ENCODE peak calls at places on chromosomes 5 and 9, in four cellular contexts. L is HepG2, D is WTC11, B is GM12878. U is an unnamed sample.

GRCh38 chr5:35622974-35623373 is 5.3 kb downstream of the SPEF2 start:
- DNase-seq in L (no peak), D (no peak), B (no peak), U (no peak)

GRCh38 chr5:32531885-32532520 is 53.4 kb upstream of the SUB1 start:
- DNase-seq in L (peak), D (peak), B (peak), U (no peak)

GRCh38 chr5:8848997-8849585 is 696.8 kb downstream of the SEMA5A start:
- DNase-seq in L (no peak), D (no peak), B (no peak), U (no peak)

GRCh38 chr9:33620738-33621439 is 96.8 kb downstream of the ANKRD18B start:
- DNase-seq in L (no peak), D (no peak), B (no peak), U (no peak)

GRCh38 chr5:83095163-83095972 is 18.0 kb downstream of the XRCC4 start:
- DNase-seq in L (no peak), D (no peak), B (no peak), U (no peak)

GRCh38 chr9:75803130-75803529 is 87.3 kb upstream of the PCSK5 start:
- DNase-seq in L (no peak), D (no peak), B (no peak), U (no peak)

GRCh38 chr9:124557895-124558294 is 50.7 kb upstream of the NR5A1 start:
- DNase-seq in L (peak), D (no peak), B (no peak), U (no peak)

GRCh38 chr9:21473236-21473635 is 8.9 kb downstream of the IFNE start:
- DNase-seq in L (no peak), D (no peak), B (no peak), U (no peak)

GRCh38 chr5:150137997-150138396 is 17.6 kb downstream of the PDGFRB start:
- DNase-seq in L (peak), D (no peak), B (no peak), U (no peak)

GRCh38 chr5:144139586-144139985 is 30.9 kb downstream of the YIPF5 start:
- DNase-seq in L (no peak), D (no peak), B (no peak), U (no peak)

GRCh38 chr5:885127-885442 is 7.5 kb downstream of the BRD9 start:
- DNase-seq in L (no peak), D (no peak), B (no peak), U (no peak)

GRCh38 chr5:179778591-179778990 is 15.2 kb upstream of the LTC4S start:
- DNase-seq in L (no peak), D (no peak), B (no peak), U (no peak)

GRCh38 chr9:37464426-37465248 is 613 bp downstream of the ZBTB5 start:
- DNase-seq in L (no peak), D (peak), B (peak), U (peak)

GRCh38 chr5:63262191-63262981 is 683.8 kb downstream of the LRRC70 start:
- DNase-seq in L (no peak), D (no peak), B (no peak), U (no peak)

GRCh38 chr5:81006231-81006630 is 46.1 kb downstream of the RASGRF2 start:
- DNase-seq in L (no peak), D (no peak), B (no peak), U (no peak)
- TF ChIP-seq NR2C2 in L (no peak), D (no peak), B (no peak), U (no peak)

DNA sequence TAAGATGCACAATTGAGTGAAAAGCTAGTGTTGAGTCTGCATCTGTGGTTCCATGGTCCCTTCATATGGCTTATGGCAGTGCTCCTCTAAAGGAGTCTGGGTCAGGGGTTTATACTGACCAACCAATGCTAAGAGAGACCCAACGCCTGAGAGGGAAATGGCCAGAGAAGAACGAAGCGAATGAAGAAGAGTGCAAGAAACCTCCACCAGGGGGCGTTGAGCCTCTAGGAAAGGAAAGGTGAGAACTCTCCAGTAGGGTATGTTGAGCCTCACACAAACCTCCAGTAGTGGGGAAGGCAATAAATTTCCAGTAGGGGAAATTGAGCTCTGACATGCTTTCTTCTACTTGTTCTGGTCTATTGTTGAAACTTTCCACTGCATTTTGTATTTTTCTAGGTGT is 470.6 kb downstream of the PRDM9 start:
- DNase-seq in L (peak), D (peak), B (no peak), U (peak)
- TF ChIP-seq NR2C2 in L (no peak), D (no peak), B (no peak), U (no peak)

GRCh38 chr5:103232393-103232999 is 26.1 kb upstream of the MACIR start:
- DNase-seq in L (peak), D (no peak), B (no peak), U (peak)

GRCh38 chr5:103224894-103225246 is 33.7 kb upstream of the MACIR start:
- DNase-seq in L (no peak), D (no peak), B (no peak), U (no peak)

GRCh38 chr5:103224118-103224893 is 34.3 kb upstream of the MACIR start:
- DNase-seq in L (peak), D (peak), B (peak), U (peak)

GRCh38 chr5:103228588-103228987 is 30.0 kb upstream of the MACIR start:
- DNase-seq in L (no peak), D (no peak), B (no peak), U (no peak)

DNA sequence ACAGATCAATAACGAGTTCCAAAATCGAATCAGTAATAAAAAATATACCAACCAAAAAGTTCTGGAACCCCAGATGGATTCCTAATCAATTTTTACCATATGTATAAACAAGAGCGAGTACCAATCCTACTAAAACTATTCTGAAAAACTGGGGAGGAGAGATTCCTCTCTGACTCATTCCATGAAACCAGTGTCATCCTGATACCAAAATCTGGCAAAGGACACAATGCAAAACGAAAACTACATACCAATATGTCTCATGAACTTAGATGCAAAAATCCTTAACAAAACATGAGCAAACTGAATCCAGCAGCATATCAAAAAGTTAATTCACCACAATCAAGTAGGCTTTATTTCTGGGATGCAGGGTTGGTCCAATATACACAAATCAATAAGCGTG is 30.5 kb upstream of the MACIR start:
- DNase-seq in L (no peak), D (no peak), B (no peak), U (no peak)
- TF ChIP-seq NR2C2 in L (no peak), D (no peak), B (no peak), U (no peak)

GRCh38 chr5:59709833-59710232 is 183.7 kb downstream of the PDE4D start:
- DNase-seq in L (no peak), D (no peak), B (no peak), U (no peak)
- TF ChIP-seq NR2C2 in L (no peak), D (no peak), B (no peak), U (no peak)

DNA sequence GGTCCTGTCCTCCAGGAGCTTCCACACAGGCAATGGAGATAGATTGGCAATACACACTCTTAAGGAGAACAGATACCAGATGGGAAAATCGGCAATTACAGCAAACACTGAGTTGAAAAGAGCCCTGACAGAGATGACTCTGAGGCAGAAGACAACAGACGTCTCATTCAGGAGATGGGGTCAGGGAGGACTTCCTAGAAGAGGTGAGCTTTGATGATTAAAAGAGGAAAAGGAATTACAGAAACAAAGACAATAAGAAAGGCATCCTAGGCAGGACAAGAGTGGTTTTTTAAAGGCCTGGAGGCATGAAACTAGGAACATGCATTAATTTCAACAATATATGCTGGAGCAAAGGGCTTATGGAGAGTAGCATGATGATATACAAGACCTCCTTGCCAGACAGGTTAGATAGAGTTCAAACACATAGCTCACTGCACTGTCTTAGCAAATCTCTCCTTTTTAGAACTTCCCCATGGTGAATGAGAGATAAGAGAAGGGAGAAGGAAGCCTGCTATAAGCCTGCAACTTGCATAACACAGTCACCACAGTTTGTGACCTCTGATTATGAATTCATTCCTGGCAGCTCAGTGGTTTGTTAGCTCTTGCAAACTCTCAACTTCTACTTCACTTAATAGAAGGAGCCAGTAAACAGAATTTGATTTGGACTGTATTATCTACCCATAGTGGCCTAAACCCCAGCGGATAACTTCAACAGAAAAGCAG is 48.5 kb downstream of the SIL1 start:
- DNase-seq in L (no peak), D (no peak), B (no peak), U (no peak)
- TF ChIP-seq NR2C2 in L (no peak), D (no peak), B (no peak), U (no peak)

GRCh38 chr5:10987881-10988504 is 227.0 kb upstream of the DAP start:
- DNase-seq in L (peak), D (peak), B (no peak), U (peak)
- TF ChIP-seq NR2C2 in L (no peak), D (no peak), B (no peak), U (no peak)

DNA sequence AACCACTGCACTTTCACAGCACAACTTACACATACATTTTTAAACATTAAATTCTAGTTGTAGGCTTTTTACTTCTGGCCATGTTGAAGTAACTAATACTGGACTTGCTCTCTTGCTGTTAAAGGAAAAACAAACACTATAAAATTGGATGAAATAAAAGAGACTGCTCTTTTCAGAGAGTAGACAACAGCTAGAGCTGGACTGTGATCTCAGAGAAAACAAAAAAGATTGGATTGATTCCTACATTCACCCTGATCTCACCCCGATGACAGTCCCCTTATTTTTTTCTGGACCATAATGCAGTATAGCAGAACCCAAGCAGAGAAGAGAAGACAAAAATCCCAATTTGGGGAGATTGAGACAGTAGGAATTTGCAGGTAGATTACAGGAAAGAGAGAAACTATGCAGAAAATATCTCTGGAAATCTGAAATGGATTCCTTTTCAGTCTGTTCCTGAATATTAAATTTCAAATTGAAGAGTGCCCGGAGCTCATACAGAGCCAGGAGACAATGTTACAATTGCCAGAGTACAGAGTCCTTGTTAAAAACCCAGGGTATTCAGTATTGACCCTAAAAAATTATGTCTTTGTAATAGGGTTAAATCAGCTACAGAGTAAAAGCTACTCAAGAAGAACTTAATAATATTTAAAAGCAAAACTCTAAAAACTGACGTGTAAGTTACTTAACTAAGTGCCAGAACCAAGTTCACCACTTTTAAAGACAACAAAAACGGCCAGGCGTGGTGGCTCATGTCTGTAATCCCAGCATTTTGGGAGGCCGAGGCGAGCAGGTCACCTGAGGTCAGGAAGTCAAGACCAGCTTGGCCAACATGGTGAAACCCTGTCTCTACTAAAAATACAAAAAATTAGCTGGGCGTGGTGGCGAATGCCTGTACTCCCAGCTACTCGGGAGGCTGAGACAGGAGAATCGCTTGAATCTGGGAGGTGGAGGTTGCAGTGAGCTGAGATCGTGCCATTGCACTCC is 208.6 kb downstream of the MPDZ start:
- DNase-seq in L (no peak), D (no peak), B (no peak), U (no peak)
- TF ChIP-seq NR2C2 in L (no peak), D (no peak), B (no peak), U (no peak)

GRCh38 chr5:33692983-33693382 is 198.8 kb downstream of the ADAMTS12 start:
- DNase-seq in L (no peak), D (no peak), B (no peak), U (no peak)
- TF ChIP-seq NR2C2 in L (no peak), D (no peak), B (no peak), U (no peak)

U was measured in K562.